ENCODE peak calls at places on chromosomes 7 and 10, in nine cellular contexts. K, A, U, M, L, P, X, Z and V are unnamed samples.

GRCh38 chr10:67140641-67141040 is 214.8 kb downstream of the LRRTM3 start:
- DNase-seq in X (no peak), K (no peak), P (no peak), M (no peak), U (no peak), Z (no peak), L (no peak), A (no peak), V (no peak)

GRCh38 chr10:35573786-35574185 is 31.4 kb upstream of the GJD4 start:
- DNase-seq in L (no peak), A (no peak), M (no peak), X (no peak), P (no peak), U (no peak), Z (no peak), K (no peak), V (no peak)

GRCh38 chr7:143360788-143361551 is 1.5 kb downstream of the FAM131B start:
- DNase-seq in L (no peak), U (peak; percentile 64), X (no peak), P (no peak), A (no peak), M (no peak), Z (no peak), K (no peak), V (no peak)

GRCh38 chr7:120979765-120980499 is 8.6 kb upstream of the CPED1 start:
- DNase-seq in K (no peak), L (no peak), A (no peak), P (no peak), X (no peak), U (no peak), M (no peak), Z (no peak), V (no peak)

GRCh38 chr10:72096115-72097000 is 8.0 kb upstream of the SPOCK2 start:
- DNase-seq in U (no peak), L (no peak), M (no peak), A (no peak), P (peak; percentile 18), K (no peak), X (no peak), Z (no peak), V (peak; percentile 32)

GRCh38 chr10:99172130-99172738 is 63.4 kb downstream of the HPSE2 start:
- DNase-seq in M (no peak), P (peak; percentile 11), Z (no peak), L (no peak), X (peak; percentile 51), U (no peak), K (no peak), A (peak; percentile 22), V (no peak)

GRCh38 chr7:68622500-68622899 is 975.8 kb upstream of the AUTS2 start:
- DNase-seq in A (no peak), K (no peak), X (no peak), U (no peak), P (no peak), Z (no peak), M (no peak), L (no peak), V (no peak)

GRCh38 chr10:61319550-61320256 is 133.5 kb downstream of the TMEM26 start:
- DNase-seq in Z (no peak), A (no peak), P (no peak), M (no peak), X (no peak), K (no peak), U (no peak), L (no peak), V (no peak)

GRCh38 chr7:142808802-142809583 is 38.2 kb downstream of the PRSS2 start:
- DNase-seq in Z (peak; percentile 62), K (peak; percentile 24), U (no peak), X (no peak), L (peak; percentile 56), M (peak; percentile 96), P (peak; percentile 52), A (no peak), V (no peak)

GRCh38 chr7:108805808-108806397 is 236.2 kb downstream of the DNAJB9 start:
- DNase-seq in K (no peak), M (no peak), A (no peak), P (peak; percentile 14), U (no peak), L (no peak), X (peak; percentile 27), Z (no peak), V (no peak)

GRCh38 chr7:155962191-155962967 is 150.1 kb upstream of the SHH start:
- DNase-seq in M (peak; percentile 1), P (peak; percentile 32), L (peak; percentile 56), Z (no peak), A (no peak), U (peak; percentile 26), X (peak; percentile 84), K (no peak), V (no peak)

GRCh38 chr7:149228831-149229471 is 10.5 kb upstream of the ZNF212 start:
- DNase-seq in Z (no peak), X (no peak), P (no peak), M (no peak), L (no peak), A (no peak), U (no peak), K (no peak), V (no peak)

GRCh38 chr10:30434273-30435067 is 486 bp downstream of the MAP3K8 start:
- DNase-seq in X (peak; percentile 31), P (peak; percentile 82), A (peak; percentile 75), K (peak; percentile 86), L (peak; percentile 82), Z (peak; percentile 97), U (peak; percentile 96), M (no peak), V (no peak)

GRCh38 chr7:77561354-77561753 is 24.3 kb downstream of the PTPN12 start:
- DNase-seq in P (no peak), K (no peak), U (no peak), L (no peak), M (peak; percentile 51), A (no peak), Z (no peak), X (no peak), V (no peak)

GRCh38 chr7:150317748-150318444 is 5.3 kb upstream of the LRRC61 start:
- DNase-seq in L (no peak), Z (no peak), A (no peak), U (no peak), K (no peak), P (peak; percentile 35), M (no peak), X (no peak), V (no peak)

GRCh38 chr7:119935418-119936025 is 337.5 kb upstream of the KCND2 start:
- DNase-seq in U (no peak), L (no peak), A (no peak), X (peak; percentile 32), M (no peak), K (no peak), P (peak; percentile 51), Z (no peak), V (no peak)

GRCh38 chr7:84196007-84196551 is 1.5 kb upstream of the SEMA3A start:
- DNase-seq in X (no peak), U (no peak), L (no peak), P (no peak), K (no peak), M (no peak), A (no peak), Z (no peak), V (no peak)

GRCh38 chr7:100154651-100155491 is 3.7 kb downstream of the TRAPPC14 start:
- DNase-seq in K (no peak), X (no peak), A (no peak), P (no peak), M (no peak), U (no peak), Z (no peak), L (no peak), V (no peak)
- H3K27ac ChIP-seq in K (peak overlapping the region; percentile 25), X (no peak overlapping the region), A (no peak overlapping the region), P (no peak overlapping the region), M (no peak overlapping the region), U (peak overlapping the region; percentile 36), Z (no peak overlapping the region), L (peak overlapping the region; percentile 52), V (no peak overlapping the region)

GRCh38 chr10:96129387-96130325 is at the start of gene ZNF518A:
- DNase-seq in A (peak; percentile 90), L (peak; percentile 94), Z (peak; percentile 92), K (peak; percentile 81), U (peak; percentile 96), P (peak; percentile 92), M (peak; percentile 82), X (peak; percentile 99), V (no peak)
- TF ChIP-seq POLR2A in A (no peak), L (no peak), Z (no peak), K (no peak), U (no peak), P (peak; percentile 77), M (peak; percentile 92), X (peak; percentile 93), V (no peak)

GRCh38 chr7:139078399-139078798 is 31.1 kb downstream of the ZC3HAV1 start:
- DNase-seq in M (no peak), P (no peak), L (no peak), X (no peak), K (no peak), U (no peak), A (no peak), Z (no peak), V (no peak)

GRCh38 chr7:139071683-139072082 is 35.8 kb upstream of the ZC3HAV1L start:
- DNase-seq in K (no peak), P (no peak), M (no peak), X (no peak), U (no peak), A (no peak), Z (no peak), L (no peak), V (no peak)

GRCh38 chr7:139075871-139076686 is 33.4 kb downstream of the ZC3HAV1 start:
- DNase-seq in U (no peak), K (no peak), Z (no peak), P (no peak), M (no peak), X (no peak), A (no peak), L (no peak), V (no peak)

GRCh38 chr7:139078911-139079310 is 30.6 kb downstream of the ZC3HAV1 start:
- DNase-seq in X (no peak), K (peak; percentile 45), P (no peak), L (no peak), Z (no peak), M (no peak), A (no peak), U (no peak), V (no peak)

DNA sequence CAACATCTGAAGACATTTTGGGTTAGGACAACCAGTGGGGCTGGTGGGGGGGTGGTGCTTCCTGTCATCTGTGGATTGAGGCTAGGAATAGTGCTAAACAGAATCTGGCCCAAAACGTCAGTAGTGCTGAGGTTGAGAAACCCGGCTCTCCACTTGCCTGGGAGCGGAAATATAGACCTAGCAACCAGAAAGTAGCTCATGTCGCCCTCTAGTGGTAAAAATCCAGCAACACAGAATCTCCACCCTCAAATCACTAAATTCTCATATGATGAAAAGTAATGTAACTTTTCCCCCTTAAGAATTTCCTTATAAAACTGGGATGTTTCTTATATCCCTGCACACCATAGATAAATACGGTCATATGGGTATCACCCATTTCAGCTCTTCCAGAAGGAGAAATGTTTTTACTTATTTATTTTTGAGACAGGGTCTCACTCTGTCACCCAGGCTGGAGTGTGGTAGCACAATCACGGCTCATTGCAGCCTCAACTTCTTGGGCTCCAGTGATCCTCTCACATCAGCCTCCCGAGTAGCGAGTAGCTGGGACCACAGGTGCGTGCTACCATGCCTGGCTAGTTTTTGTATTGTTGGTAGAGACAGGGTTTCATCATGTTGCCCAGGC is 34.4 kb downstream of the ZC3HAV1 start:
- DNase-seq in P (peak; percentile 81), L (peak; percentile 65), U (peak; percentile 86), M (peak; percentile 45), K (peak; percentile 57), X (peak; percentile 56), Z (peak; percentile 83), A (peak; percentile 75), V (no peak)
- TF ChIP-seq POLR2AphosphoS5 in P (no peak), L (no peak), U (peak; percentile 7), M (no peak), K (no peak), X (no peak), Z (no peak), A (peak; percentile 55), V (peak; percentile 51)

GRCh38 chr10:90871279-90871760 is 454 bp upstream of the RPP30 start:
- DNase-seq in A (no peak), P (peak; percentile 90), M (peak; percentile 17), L (no peak), X (no peak), K (no peak), U (no peak), Z (no peak), V (no peak)
- H3K27ac ChIP-seq in A (peak overlapping the region; percentile 67), P (peak overlapping the region; percentile 61), M (no peak overlapping the region), L (peak overlapping the region; percentile 62), X (no peak overlapping the region), K (peak overlapping the region; percentile 79), U (peak overlapping the region; percentile 67), Z (no peak overlapping the region), V (peak overlapping the region; percentile 65)